ENCODE peak calls at places on chromosomes 12 and 14, in six cellular contexts. One of them, this sample, is unnamed.

GRCh38 chr14:94462763-94463572 is 10.4 kb upstream of the SERPINA11 start:
- DNase-seq in lower lobe of right lung: no peak
- DNase-seq in foreskin keratinocyte: no peak
- DNase-seq in esophagus squamous epithelium: no peak
- DNase-seq in ovary: no peak
- DNase-seq in tibial artery: no peak
- DNase-seq in this sample: no peak

GRCh38 chr14:73610692-73611091 is 1.6 kb upstream of the ACOT6 start:
- DNase-seq in lower lobe of right lung: no peak
- DNase-seq in foreskin keratinocyte: no peak
- DNase-seq in esophagus squamous epithelium: no peak
- DNase-seq in ovary: no peak
- DNase-seq in tibial artery: no peak
- DNase-seq in this sample: no peak

GRCh38 chr14:88005978-88006851 is 1.3 kb downstream of the GPR65 start:
- DNase-seq in lower lobe of right lung: peak; percentile 47
- DNase-seq in foreskin keratinocyte: no peak
- DNase-seq in esophagus squamous epithelium: no peak
- DNase-seq in ovary: no peak
- DNase-seq in tibial artery: no peak
- DNase-seq in this sample: no peak

GRCh38 chr12:93757792-93758694 is 80.9 kb downstream of the CRADD start:
- DNase-seq in lower lobe of right lung: no peak
- DNase-seq in foreskin keratinocyte: no peak
- DNase-seq in esophagus squamous epithelium: no peak
- DNase-seq in ovary: no peak
- DNase-seq in tibial artery: no peak
- DNase-seq in this sample: no peak

GRCh38 chr14:58805605-58806358 is 168.0 kb downstream of the DACT1 start:
- DNase-seq in lower lobe of right lung: no peak
- DNase-seq in foreskin keratinocyte: no peak
- DNase-seq in esophagus squamous epithelium: no peak
- DNase-seq in ovary: no peak
- DNase-seq in tibial artery: no peak
- DNase-seq in this sample: no peak

GRCh38 chr12:13950502-13950901 is 30.9 kb downstream of the GRIN2B start:
- DNase-seq in lower lobe of right lung: no peak
- DNase-seq in foreskin keratinocyte: no peak
- DNase-seq in esophagus squamous epithelium: no peak
- DNase-seq in ovary: no peak
- DNase-seq in tibial artery: no peak
- DNase-seq in this sample: no peak

GRCh38 chr14:49950275-49951250 is 57.7 kb downstream of the ARF6 start:
- DNase-seq in lower lobe of right lung: peak; percentile 81
- DNase-seq in foreskin keratinocyte: peak; percentile 97
- DNase-seq in esophagus squamous epithelium: no peak
- DNase-seq in ovary: no peak
- DNase-seq in tibial artery: no peak
- DNase-seq in this sample: no peak

GRCh38 chr14:105283899-105284298 is 16.9 kb downstream of the BRF1 start:
- DNase-seq in lower lobe of right lung: no peak
- DNase-seq in foreskin keratinocyte: no peak
- DNase-seq in esophagus squamous epithelium: no peak
- DNase-seq in ovary: no peak
- DNase-seq in tibial artery: no peak
- DNase-seq in this sample: no peak

GRCh38 chr14:60161176-60162107 is 3.8 kb downstream of the DHRS7 start:
- DNase-seq in lower lobe of right lung: no peak
- DNase-seq in foreskin keratinocyte: peak; percentile 34
- DNase-seq in esophagus squamous epithelium: no peak
- DNase-seq in ovary: no peak
- DNase-seq in tibial artery: peak; percentile 63
- DNase-seq in this sample: no peak

GRCh38 chr14:100898935-100899840 is 4.3 kb downstream of the RTL1 start:
- DNase-seq in lower lobe of right lung: peak; percentile 21
- DNase-seq in foreskin keratinocyte: no peak
- DNase-seq in esophagus squamous epithelium: no peak
- DNase-seq in ovary: peak; percentile 28
- DNase-seq in tibial artery: no peak
- DNase-seq in this sample: peak; percentile 30

GRCh38 chr12:4270670-4271432 is 2.7 kb upstream of the CCND2 start:
- DNase-seq in lower lobe of right lung: peak; percentile 71
- DNase-seq in foreskin keratinocyte: peak; percentile 70
- DNase-seq in esophagus squamous epithelium: no peak
- DNase-seq in ovary: peak; percentile 49
- DNase-seq in tibial artery: peak; percentile 64
- DNase-seq in this sample: peak; percentile 57

GRCh38 chr14:105065280-105066228 is at the start of gene GPR132:
- DNase-seq in lower lobe of right lung: peak; percentile 76
- DNase-seq in foreskin keratinocyte: no peak
- DNase-seq in esophagus squamous epithelium: peak; percentile 48
- DNase-seq in ovary: no peak
- DNase-seq in tibial artery: no peak
- DNase-seq in this sample: peak; percentile 44

GRCh38 chr14:85241022-85241880 is 288.7 kb upstream of the FLRT2 start:
- DNase-seq in lower lobe of right lung: no peak
- DNase-seq in foreskin keratinocyte: no peak
- DNase-seq in esophagus squamous epithelium: no peak
- DNase-seq in ovary: peak; percentile 27
- DNase-seq in tibial artery: no peak
- DNase-seq in this sample: no peak

GRCh38 chr14:76867536-76868452 is 41.6 kb downstream of the LRRC74A start:
- DNase-seq in lower lobe of right lung: peak; percentile 82
- DNase-seq in foreskin keratinocyte: no peak
- DNase-seq in esophagus squamous epithelium: no peak
- DNase-seq in ovary: no peak
- DNase-seq in tibial artery: no peak
- DNase-seq in this sample: peak; percentile 48

GRCh38 chr14:104387000-104387384 is 192.6 kb upstream of the C14orf180 start:
- DNase-seq in lower lobe of right lung: no peak
- DNase-seq in foreskin keratinocyte: no peak
- DNase-seq in esophagus squamous epithelium: no peak
- DNase-seq in ovary: no peak
- DNase-seq in tibial artery: peak; percentile 16
- DNase-seq in this sample: no peak

GRCh38 chr12:91529829-91530228 is 347.2 kb upstream of the DCN start:
- DNase-seq in lower lobe of right lung: no peak
- DNase-seq in foreskin keratinocyte: peak; percentile 74
- DNase-seq in esophagus squamous epithelium: no peak
- DNase-seq in ovary: no peak
- DNase-seq in tibial artery: no peak
- DNase-seq in this sample: no peak

GRCh38 chr12:61523276-61523992 is 736.8 kb upstream of the USP15 start:
- DNase-seq in lower lobe of right lung: no peak
- DNase-seq in foreskin keratinocyte: no peak
- DNase-seq in esophagus squamous epithelium: no peak
- DNase-seq in ovary: no peak
- DNase-seq in tibial artery: no peak
- DNase-seq in this sample: no peak

GRCh38 chr12:41932470-41932991 is 212.1 kb downstream of the GXYLT1 start:
- DNase-seq in lower lobe of right lung: peak; percentile 82
- DNase-seq in foreskin keratinocyte: no peak
- DNase-seq in esophagus squamous epithelium: peak; percentile 27
- DNase-seq in ovary: peak; percentile 72
- DNase-seq in tibial artery: peak; percentile 62
- DNase-seq in this sample: peak; percentile 82

GRCh38 chr14:80919622-80920021 is 21.9 kb downstream of the CEP128 start:
- DNase-seq in lower lobe of right lung: no peak
- DNase-seq in foreskin keratinocyte: peak; percentile 27
- DNase-seq in esophagus squamous epithelium: no peak
- DNase-seq in ovary: no peak
- DNase-seq in tibial artery: no peak
- DNase-seq in this sample: no peak

GRCh38 chr12:22518067-22518719 is 26.1 kb downstream of the C2CD5 start:
- DNase-seq in lower lobe of right lung: no peak
- DNase-seq in foreskin keratinocyte: peak; percentile 72
- DNase-seq in esophagus squamous epithelium: no peak
- DNase-seq in ovary: no peak
- DNase-seq in tibial artery: no peak
- DNase-seq in this sample: peak; percentile 23

DNA sequence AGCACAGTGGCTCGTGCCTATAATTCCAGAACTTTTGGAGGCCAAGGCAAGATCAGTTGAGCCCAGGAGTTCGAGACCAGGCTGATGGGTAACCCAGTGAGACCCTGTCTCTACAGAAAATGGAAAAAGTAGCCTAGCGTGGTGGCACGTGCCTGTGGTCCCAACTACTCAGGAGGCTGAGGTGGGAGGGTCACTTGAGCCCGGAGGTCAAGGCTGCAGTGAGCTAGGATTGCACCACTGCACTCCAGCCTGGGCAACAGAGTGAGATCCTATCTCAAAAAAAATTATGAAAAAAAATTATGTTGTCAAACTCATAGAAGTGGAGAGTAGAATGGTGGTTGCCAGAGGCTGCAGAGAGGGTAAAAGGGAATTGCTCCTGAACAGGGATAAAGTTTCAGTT is 3.6 kb upstream of the LRCOL1 start:
- DNase-seq in lower lobe of right lung: no peak
- DNase-seq in foreskin keratinocyte: no peak
- DNase-seq in esophagus squamous epithelium: no peak
- DNase-seq in ovary: no peak
- DNase-seq in tibial artery: no peak
- DNase-seq in this sample: no peak
- H3K4me1 ChIP-seq in lower lobe of right lung: peaks cover 9% of the 10 kb centered on the region
- H3K4me1 ChIP-seq in foreskin keratinocyte: no peaks in the 10 kb centered on the region
- H3K4me1 ChIP-seq in esophagus squamous epithelium: peaks cover 36% of the 10 kb centered on the region
- H3K4me1 ChIP-seq in ovary: peaks cover 3% of the 10 kb centered on the region
- H3K4me1 ChIP-seq in tibial artery: peaks cover 15% of the 10 kb centered on the region
- H3K4me1 ChIP-seq in this sample: peaks cover 21% of the 10 kb centered on the region

GRCh38 chr14:46661728-46662127 is 10.1 kb upstream of the RPL10L start:
- DNase-seq in lower lobe of right lung: no peak
- DNase-seq in foreskin keratinocyte: no peak
- DNase-seq in esophagus squamous epithelium: no peak
- DNase-seq in ovary: no peak
- DNase-seq in tibial artery: no peak
- DNase-seq in this sample: no peak
- TF ChIP-seq CTCF in lower lobe of right lung: no peak
- TF ChIP-seq CTCF in foreskin keratinocyte: no peak
- TF ChIP-seq CTCF in esophagus squamous epithelium: no peak
- TF ChIP-seq CTCF in ovary: no peak
- TF ChIP-seq CTCF in tibial artery: no peak
- TF ChIP-seq CTCF in this sample: no peak

GRCh38 chr12:47189753-47190152 is 110.0 kb upstream of the AMIGO2 start:
- DNase-seq in lower lobe of right lung: no peak
- DNase-seq in foreskin keratinocyte: no peak
- DNase-seq in esophagus squamous epithelium: no peak
- DNase-seq in ovary: peak; percentile 35
- DNase-seq in tibial artery: no peak
- DNase-seq in this sample: no peak
- H3K27ac ChIP-seq in lower lobe of right lung: peak overlapping the region; percentile 51
- H3K27ac ChIP-seq in foreskin keratinocyte: peak overlapping the region; percentile 56
- H3K27ac ChIP-seq in esophagus squamous epithelium: no peak overlapping the region
- H3K27ac ChIP-seq in ovary: peak overlapping the region; percentile 53
- H3K27ac ChIP-seq in tibial artery: peak overlapping the region; percentile 3
- H3K27ac ChIP-seq in this sample: no peak overlapping the region

DNA sequence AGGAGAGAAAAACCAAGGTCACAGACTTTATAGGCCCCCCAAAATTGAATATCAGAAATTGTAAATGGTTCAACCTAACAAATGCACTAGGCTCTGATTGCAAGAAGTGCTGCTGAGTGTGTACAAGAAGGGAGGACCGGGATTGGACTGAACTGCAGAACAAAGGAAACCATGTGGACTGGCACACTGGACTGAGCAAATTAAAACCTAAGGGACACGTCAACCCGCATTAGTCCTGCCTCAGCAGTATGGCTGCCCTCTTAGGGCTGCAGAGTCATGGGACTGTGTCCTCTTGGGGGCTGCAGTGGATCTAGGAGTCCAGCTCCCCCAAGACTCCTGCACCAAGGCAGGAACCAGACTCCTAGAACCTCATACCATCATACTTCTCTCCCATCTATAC is 872 bp upstream of the CISTR start:
- DNase-seq in lower lobe of right lung: no peak
- DNase-seq in foreskin keratinocyte: no peak
- DNase-seq in esophagus squamous epithelium: no peak
- DNase-seq in ovary: no peak
- DNase-seq in tibial artery: no peak
- DNase-seq in this sample: no peak
- H3K4me1 ChIP-seq in lower lobe of right lung: peaks cover 31% of the 10 kb centered on the region
- H3K4me1 ChIP-seq in foreskin keratinocyte: peaks cover 7% of the 10 kb centered on the region
- H3K4me1 ChIP-seq in esophagus squamous epithelium: peaks cover 37% of the 10 kb centered on the region
- H3K4me1 ChIP-seq in ovary: peaks cover 4% of the 10 kb centered on the region
- H3K4me1 ChIP-seq in tibial artery: peaks cover 19% of the 10 kb centered on the region
- H3K4me1 ChIP-seq in this sample: peaks cover 39% of the 10 kb centered on the region

DNA sequence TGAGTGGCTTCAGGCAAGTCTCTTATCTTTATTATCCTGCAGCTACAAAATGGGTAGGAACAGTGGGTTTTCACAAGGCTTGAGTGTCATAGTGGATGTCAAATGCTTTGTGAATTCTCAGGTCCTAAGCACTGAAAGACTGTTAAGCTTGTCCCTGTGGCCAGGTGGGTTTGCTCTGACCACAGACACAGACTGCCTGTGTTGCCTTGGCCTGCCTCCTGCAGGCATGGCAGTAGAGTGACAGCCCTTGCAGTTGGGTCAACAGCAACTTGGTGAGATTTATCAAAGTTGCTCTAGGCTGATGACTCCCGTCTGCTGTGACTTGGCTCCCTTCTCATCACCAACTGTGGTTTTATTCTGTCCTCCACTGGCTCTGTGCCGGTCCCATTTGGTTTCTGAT is 520.0 kb upstream of the CCDC196 start:
- DNase-seq in lower lobe of right lung: no peak
- DNase-seq in foreskin keratinocyte: no peak
- DNase-seq in esophagus squamous epithelium: no peak
- DNase-seq in ovary: no peak
- DNase-seq in tibial artery: no peak
- DNase-seq in this sample: no peak
- TF ChIP-seq CTCF in lower lobe of right lung: no peak
- TF ChIP-seq CTCF in foreskin keratinocyte: no peak
- TF ChIP-seq CTCF in esophagus squamous epithelium: no peak
- TF ChIP-seq CTCF in ovary: no peak
- TF ChIP-seq CTCF in tibial artery: no peak
- TF ChIP-seq CTCF in this sample: no peak

GRCh38 chr14:20799955-20800544 is 2.6 kb downstream of the RNASE1 start:
- DNase-seq in lower lobe of right lung: peak; percentile 70
- DNase-seq in foreskin keratinocyte: no peak
- DNase-seq in esophagus squamous epithelium: peak; percentile 19
- DNase-seq in ovary: no peak
- DNase-seq in tibial artery: peak; percentile 56
- DNase-seq in this sample: peak; percentile 42
- H3K27ac ChIP-seq in lower lobe of right lung: peak overlapping the region; percentile 86
- H3K27ac ChIP-seq in foreskin keratinocyte: no peak overlapping the region
- H3K27ac ChIP-seq in esophagus squamous epithelium: peak overlapping the region; percentile 85
- H3K27ac ChIP-seq in ovary: peak overlapping the region; percentile 61
- H3K27ac ChIP-seq in tibial artery: no peak overlapping the region
- H3K27ac ChIP-seq in this sample: peak overlapping the region; percentile 79

GRCh38 chr12:646303-647038 is 16.8 kb downstream of the NINJ2 start:
- DNase-seq in lower lobe of right lung: no peak
- DNase-seq in foreskin keratinocyte: no peak
- DNase-seq in esophagus squamous epithelium: no peak
- DNase-seq in ovary: peak; percentile 56
- DNase-seq in tibial artery: peak; percentile 78
- DNase-seq in this sample: peak; percentile 75
- H3K4me1 ChIP-seq in lower lobe of right lung: peaks cover 52% of the 10 kb centered on the region
- H3K4me1 ChIP-seq in foreskin keratinocyte: no peaks in the 10 kb centered on the region
- H3K4me1 ChIP-seq in esophagus squamous epithelium: peaks cover 59% of the 10 kb centered on the region
- H3K4me1 ChIP-seq in ovary: peaks cover 19% of the 10 kb centered on the region
- H3K4me1 ChIP-seq in tibial artery: peaks cover 53% of the 10 kb centered on the region
- H3K4me1 ChIP-seq in this sample: peaks cover 52% of the 10 kb centered on the region

DNA sequence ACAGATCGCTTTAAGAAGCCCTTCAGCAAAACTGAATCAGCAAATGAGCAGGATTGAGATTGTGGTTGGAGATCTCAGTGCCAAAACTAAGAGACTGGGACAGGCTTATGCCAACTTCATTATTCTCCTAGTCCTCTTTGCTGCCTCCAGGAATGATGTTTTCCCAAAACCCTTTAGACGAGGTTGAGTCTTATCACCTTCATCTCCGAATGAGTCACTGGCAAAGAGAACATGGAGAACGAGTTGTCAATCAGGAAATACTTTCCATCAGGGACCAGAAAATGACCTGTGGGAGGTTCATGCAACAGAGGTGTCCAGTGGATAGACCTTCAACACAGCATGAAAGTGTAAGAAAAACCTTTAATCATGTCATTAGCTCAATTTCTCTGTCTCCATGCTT is 461.5 kb downstream of the RMST start:
- DNase-seq in lower lobe of right lung: no peak
- DNase-seq in foreskin keratinocyte: no peak
- DNase-seq in esophagus squamous epithelium: no peak
- DNase-seq in ovary: no peak
- DNase-seq in tibial artery: no peak
- DNase-seq in this sample: no peak
- TF ChIP-seq CTCF in lower lobe of right lung: no peak
- TF ChIP-seq CTCF in foreskin keratinocyte: no peak
- TF ChIP-seq CTCF in esophagus squamous epithelium: no peak
- TF ChIP-seq CTCF in ovary: no peak
- TF ChIP-seq CTCF in tibial artery: no peak
- TF ChIP-seq CTCF in this sample: no peak

This sample was measured in left ventricle myocardium inferior.